ENCODE peak calls at places on chromosomes 16 and 17, in eight cellular contexts. V is PC-3, C is GM23248, W is GM23338, E is neural progenitor cell, X is MM.1S, T is HCT116, A is SK-N-SH. M is an unnamed sample.

GRCh38 chr17:48478224-48479013 is 48.4 kb upstream of the SKAP1 start:
- DNase-seq in V (no peak), C (peak), W (no peak), E (no peak), X (peak), T (no peak), A (no peak), M (no peak)

GRCh38 chr17:50263293-50264262 is 10.7 kb upstream of the TMEM92 start:
- DNase-seq in V (no peak), C (no peak), W (peak), E (no peak), X (no peak), T (no peak), A (peak), M (no peak)

GRCh38 chr16:57801098-57801855 is 1.0 kb downstream of the KIFC3 start:
- DNase-seq in V (peak), C (peak), W (peak), E (peak), X (no peak), T (no peak), A (peak), M (no peak)

GRCh38 chr17:73552300-73553088 is 91.8 kb downstream of the SDK2 start:
- DNase-seq in V (no peak), C (no peak), W (no peak), E (no peak), X (no peak), T (no peak), A (no peak), M (no peak)

GRCh38 chr16:67652578-67653130 is 7.4 kb downstream of the ACD start:
- DNase-seq in V (peak), C (peak), W (peak), E (peak), X (no peak), T (peak), A (peak), M (no peak)

GRCh38 chr16:3597226-3597625 is 14.2 kb downstream of the SLX4 start:
- DNase-seq in V (no peak), C (no peak), W (no peak), E (no peak), X (no peak), T (no peak), A (no peak), M (no peak)

GRCh38 chr17:77332981-77333685 is 192.4 kb downstream of the SEC14L1 start:
- DNase-seq in V (peak), C (peak), W (no peak), E (no peak), X (no peak), T (no peak), A (no peak), M (peak)

GRCh38 chr16:74439685-74440084 is 18.4 kb upstream of the CLEC18B start:
- DNase-seq in V (no peak), C (no peak), W (no peak), E (no peak), X (no peak), T (no peak), A (no peak), M (no peak)

GRCh38 chr17:48570325-48571023 is 7.7 kb downstream of the HOXB4 start:
- DNase-seq in V (no peak), C (peak), W (no peak), E (no peak), X (no peak), T (no peak), A (no peak), M (no peak)

GRCh38 chr17:44361292-44362055 is 2.2 kb downstream of the FAM171A2 start:
- DNase-seq in V (no peak), C (no peak), W (peak), E (no peak), X (no peak), T (no peak), A (no peak), M (no peak)

DNA sequence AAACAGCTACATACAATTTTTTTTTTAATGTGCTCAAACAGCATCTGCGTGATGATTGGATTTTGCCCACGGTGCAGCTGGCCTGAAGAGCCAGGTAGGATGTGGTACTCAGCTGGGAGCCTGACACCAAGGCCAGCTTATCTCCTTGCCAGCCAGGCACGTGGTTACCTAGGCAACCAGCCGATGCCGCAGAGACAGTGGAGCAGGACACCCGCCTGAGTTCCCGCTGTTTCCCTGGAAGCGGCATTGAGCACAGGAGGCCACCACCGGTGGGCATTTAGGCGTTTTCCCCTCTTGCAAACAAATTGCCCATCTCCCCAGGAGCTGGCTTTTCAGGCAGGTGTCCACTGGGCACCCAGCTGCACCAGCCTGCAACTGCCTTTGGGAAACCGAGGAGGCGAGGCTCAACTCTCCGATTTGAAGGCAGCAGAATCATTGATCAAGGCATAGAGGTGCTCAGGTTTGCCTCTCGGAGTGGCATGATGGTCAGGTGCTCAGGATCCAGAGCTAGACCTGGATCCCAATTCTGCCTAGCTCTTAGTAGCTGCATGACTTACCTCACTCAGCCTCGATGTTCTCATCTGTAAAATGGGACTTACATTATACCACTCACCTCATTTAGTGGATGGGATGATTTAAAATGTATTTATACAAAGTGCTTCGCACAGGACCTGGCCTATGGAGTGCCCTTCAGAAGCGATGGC is 137.5 kb upstream of the PLCG2 start:
- DNase-seq in V (no peak), C (no peak), W (peak), E (peak), X (no peak), T (no peak), A (peak), M (no peak)
- TF ChIP-seq EZH2phosphoT487 in V (no peak), C (no peak), W (no peak), E (no peak), X (no peak), T (no peak), A (no peak), M (no peak)

DNA sequence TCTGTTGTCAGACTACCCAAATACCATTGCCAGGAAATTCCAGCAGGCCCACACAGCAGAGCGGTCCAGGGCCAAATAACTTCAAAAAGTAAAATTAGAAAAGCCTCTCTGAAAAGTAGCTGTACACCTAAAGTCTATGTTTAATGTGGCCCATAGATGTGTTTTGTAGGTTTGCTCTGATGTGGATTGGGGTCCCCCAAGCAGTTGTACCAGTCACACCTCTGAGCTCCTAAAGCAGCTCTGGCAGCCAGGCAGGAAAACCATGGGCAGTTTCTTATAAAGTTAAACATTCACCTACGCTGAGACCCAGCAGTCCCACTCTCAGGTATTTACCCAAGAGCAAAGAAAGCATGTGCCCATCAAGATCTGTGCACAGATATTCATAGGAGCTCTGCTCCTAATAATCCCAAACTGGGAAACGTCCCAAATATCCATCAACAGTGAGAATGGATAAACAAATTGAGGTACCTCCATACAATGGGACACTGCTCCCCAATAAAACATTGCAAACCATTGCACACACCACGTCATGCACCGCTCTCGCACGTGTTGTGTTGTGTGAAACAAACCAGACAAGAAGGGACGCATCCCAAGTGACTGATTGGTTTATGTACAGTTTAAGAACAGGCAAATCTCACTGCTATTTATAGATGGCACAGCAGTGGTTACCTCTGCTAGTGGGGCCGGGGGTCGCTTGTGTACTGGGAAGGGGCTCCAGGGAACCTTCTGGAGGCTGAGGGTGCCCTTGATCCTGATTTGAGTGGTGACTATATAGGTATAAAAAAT is 15.8 kb upstream of the PRM1 start:
- DNase-seq in V (no peak), C (no peak), W (no peak), E (no peak), X (no peak), T (no peak), A (no peak), M (peak)
- H3K4me3 ChIP-seq in V (no peak), C (peak), W (no peak), E (no peak), X (no peak), T (no peak), A (peak), M (peak)

DNA sequence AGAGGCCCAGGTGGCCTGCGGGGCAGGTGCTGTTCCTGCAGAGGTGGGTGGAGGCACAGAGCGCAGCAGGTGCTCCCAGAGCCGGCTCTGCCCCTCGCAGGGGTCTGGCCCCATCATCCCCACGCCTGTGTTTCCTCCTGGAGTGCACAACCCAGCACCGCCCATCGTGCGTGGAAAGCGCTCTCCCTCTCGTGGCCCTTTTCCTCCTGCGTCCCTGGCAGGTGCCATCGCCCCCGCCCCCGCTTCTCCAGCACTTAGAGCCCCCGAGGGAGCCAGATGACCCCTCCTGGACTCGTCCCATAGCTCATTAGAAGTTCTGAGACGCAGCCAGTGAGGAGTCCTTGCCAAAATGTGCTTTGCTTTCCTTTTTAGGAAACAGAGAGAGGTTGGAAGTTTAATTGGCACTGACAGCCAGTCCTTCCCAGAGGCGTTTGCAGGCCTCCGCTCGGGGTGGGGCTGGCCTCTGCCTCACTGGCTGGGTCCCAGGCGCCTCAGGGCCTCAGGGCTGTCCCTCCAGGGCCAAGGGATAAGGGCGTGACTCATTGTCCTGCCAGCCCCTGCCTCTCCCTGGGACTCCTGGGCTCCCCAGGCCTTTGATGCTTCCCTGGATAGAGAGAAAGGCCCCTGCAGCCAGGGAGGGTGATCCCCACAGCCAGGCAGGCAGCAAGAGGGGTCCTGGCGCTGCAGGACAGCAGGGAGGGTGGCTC is 32.2 kb upstream of the CHMP6 start:
- DNase-seq in V (peak), C (peak), W (no peak), E (no peak), X (no peak), T (no peak), A (peak), M (no peak)
- TF ChIP-seq EZH2phosphoT487 in V (no peak), C (no peak), W (no peak), E (no peak), X (no peak), T (no peak), A (no peak), M (no peak)

DNA sequence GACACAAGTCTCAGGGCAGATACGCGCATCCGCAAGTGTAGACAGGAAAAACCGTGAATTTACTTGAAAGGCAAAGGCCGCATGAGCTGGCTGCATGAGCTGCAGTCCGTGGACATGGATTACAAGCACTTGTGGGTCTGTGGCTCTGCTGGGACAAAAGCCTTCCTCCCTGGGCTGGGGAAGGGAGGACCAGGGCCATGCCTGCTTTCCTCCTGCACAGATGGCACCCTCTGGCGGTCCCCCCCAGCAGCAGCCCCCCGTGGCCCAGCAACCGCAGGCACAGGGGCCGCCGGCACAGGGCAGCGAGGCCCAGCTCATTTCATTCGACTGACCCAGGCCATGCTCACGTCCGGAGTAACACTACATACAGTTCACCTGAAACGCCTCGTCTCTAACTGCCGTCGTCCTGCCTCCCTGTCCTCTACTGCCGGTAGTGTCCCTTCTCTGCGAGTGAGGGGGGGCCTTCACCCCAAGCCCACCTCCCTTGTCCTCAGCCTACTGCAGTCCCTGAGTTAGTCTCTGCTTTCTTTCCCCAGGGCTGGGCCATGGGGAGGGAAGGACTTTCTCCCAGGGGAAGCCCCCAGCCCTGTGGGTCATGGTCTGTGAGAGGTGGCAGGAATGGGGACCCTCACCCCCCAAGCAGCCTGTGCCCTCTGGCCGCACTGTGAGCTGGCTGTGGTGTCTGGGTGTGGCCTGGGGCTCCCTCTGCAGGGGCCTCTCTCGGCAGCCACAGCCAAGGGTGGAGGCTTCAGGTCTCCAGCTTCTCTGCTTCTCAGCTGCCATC is 1.7 kb upstream of the MRPL12 start:
- DNase-seq in V (peak), C (peak), W (no peak), E (no peak), X (peak), T (no peak), A (no peak), M (peak)
- H3K4me3 ChIP-seq in V (peak), C (peak), W (peak), E (peak), X (peak), T (peak), A (peak), M (peak)

GRCh38 chr16:85315871-85316270 is 203.6 kb upstream of the CIBAR2 start:
- DNase-seq in V (no peak), C (no peak), W (no peak), E (no peak), X (no peak), T (no peak), A (no peak), M (no peak)

GRCh38 chr16:85317704-85318103 is 205.4 kb upstream of the CIBAR2 start:
- DNase-seq in V (no peak), C (no peak), W (no peak), E (no peak), X (no peak), T (no peak), A (no peak), M (no peak)

GRCh38 chr16:85314633-85315032 is 202.4 kb upstream of the CIBAR2 start:
- DNase-seq in V (no peak), C (no peak), W (no peak), E (no peak), X (no peak), T (no peak), A (no peak), M (peak)

GRCh38 chr16:85316944-85317343 is 204.7 kb upstream of the CIBAR2 start:
- DNase-seq in V (no peak), C (no peak), W (no peak), E (no peak), X (no peak), T (no peak), A (no peak), M (no peak)

DNA sequence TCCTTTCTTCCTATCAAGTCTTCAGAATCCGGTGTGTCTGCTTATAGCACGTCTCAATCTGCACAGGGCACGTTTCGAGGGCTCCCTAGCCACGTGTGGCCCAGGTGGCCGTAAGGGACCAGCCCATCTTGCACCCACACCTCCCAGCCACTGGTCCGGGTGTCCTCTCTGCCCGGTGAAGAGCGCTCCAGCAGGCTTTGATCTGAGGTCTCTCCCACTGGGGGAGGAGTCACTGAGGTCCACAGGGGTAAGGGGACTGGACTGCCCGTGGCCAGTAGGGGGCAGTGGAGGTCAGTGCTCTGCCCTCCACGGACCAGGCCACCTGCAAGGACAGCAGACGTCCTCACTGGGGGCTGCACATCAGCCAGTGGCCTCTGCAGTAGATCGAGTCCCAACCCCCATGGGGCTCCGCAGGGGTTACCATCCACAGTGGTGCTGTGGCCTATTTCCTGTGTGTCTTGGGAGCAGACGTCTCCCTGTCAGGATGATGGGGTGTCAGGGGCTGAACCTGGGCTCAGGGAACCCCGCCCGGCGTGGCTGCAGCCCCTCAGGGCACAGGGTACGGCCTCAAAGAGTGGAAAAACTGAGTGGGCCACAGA is 204.1 kb upstream of the CIBAR2 start:
- DNase-seq in V (peak), C (peak), W (peak), E (peak), X (peak), T (peak), A (peak), M (peak)
- TF ChIP-seq EZH2phosphoT487 in V (no peak), C (no peak), W (no peak), E (no peak), X (no peak), T (no peak), A (no peak), M (no peak)

DNA sequence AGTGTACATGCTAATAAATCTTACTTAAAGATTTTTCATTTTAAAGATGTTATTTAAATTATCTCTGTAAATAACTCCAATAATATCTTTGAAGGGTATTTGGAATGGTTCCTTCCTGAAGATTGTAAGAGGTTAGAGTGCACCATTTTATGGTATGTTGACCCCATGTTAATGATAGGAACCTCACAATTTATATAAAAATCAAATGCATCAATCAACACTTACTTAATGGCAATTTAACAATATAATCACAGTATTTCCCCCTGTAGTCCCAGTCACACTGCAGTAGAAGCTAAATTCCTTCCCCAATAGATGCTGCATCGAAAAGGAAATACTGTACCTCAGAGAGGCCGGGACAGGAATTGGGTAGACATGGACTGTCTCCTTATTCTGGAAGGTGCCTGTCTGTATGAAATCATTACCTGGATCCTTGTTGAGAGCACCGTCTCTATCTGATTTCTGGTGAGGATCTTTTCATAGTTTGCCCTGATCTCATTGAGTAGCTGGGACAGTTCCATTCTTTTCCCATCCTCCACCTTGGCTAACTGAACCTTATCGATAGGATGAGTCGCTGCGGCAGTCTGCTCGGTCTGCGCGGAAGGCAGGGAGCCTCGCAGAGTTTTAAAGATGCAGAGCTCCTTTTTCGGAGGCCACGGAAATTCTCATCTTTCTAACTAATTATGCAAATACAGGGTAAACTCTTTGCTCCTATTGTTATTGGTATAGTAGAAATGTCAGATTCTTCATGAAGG is at the start of gene KRT222:
- DNase-seq in V (no peak), C (no peak), W (peak), E (peak), X (no peak), T (peak), A (no peak), M (no peak)
- H3K4me3 ChIP-seq in V (no peak), C (peak), W (peak), E (peak), X (no peak), T (peak), A (no peak), M (no peak)

DNA sequence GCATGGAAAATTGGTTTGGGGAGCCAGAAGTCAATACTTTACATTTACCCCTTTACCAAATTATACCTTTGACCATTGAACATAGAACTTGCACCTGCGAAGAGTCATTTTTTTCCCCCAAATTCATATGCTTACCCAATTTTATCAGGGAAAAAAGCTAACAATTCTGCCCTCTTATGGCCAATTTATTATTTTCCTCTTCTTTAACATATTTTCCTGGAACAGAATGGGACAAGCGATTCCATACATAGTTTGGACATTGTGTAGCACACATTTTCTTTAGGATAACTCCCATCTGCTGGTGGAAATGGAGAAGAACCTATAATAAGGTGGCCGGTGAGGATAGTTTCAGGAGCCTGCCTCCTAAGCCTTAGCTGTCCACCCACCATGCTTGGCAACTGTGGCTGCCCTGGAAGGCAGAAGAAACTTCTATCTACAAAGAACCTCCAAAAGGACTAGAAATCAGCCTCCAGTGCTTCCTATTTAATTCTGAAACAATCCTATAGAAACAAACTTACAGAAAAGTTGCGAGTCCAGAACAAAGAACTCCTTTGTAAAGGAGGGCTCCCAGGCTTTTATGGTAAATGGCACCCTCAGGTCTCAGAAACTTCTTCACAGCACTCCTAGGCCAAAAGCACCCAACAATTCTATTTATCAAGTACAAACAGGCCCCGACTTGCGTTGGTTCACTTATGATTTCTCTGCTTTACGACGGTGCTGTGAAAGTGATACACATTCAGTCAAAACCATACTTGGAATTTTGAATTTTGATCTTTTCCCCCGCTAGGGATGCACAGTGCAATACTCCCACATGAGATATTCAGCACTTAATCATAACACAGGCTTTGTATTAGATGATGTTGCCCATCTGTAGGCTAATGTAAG is 64.1 kb upstream of the CACNG4 start:
- DNase-seq in V (peak), C (peak), W (no peak), E (no peak), X (peak), T (peak), A (peak), M (peak)
- TF ChIP-seq EZH2phosphoT487 in V (no peak), C (no peak), W (no peak), E (no peak), X (no peak), T (no peak), A (no peak), M (no peak)